ENCODE peak calls at places on chromosomes 7 and 10, in eight cellular contexts. One of them, this sample, is unnamed.

GRCh38 chr7:125253454-125254182 is 324.0 kb upstream of the POT1 start:
- DNase-seq in HT-29: no peak
- DNase-seq in AG08395: no peak
- DNase-seq in neural crest cell: no peak
- DNase-seq in cardiac fibroblast: no peak
- DNase-seq in A673: no peak
- DNase-seq in WTC11: no peak
- DNase-seq in NCI-H1436: no peak
- DNase-seq in this sample: no peak

GRCh38 chr10:61271127-61271780 is 181.9 kb downstream of the TMEM26 start:
- DNase-seq in HT-29: peak
- DNase-seq in AG08395: peak
- DNase-seq in neural crest cell: no peak
- DNase-seq in cardiac fibroblast: peak
- DNase-seq in A673: peak
- DNase-seq in WTC11: no peak
- DNase-seq in NCI-H1436: no peak
- DNase-seq in this sample: peak

GRCh38 chr10:26860026-26860541 is 674 bp downstream of the ABI1 start:
- DNase-seq in HT-29: peak
- DNase-seq in AG08395: peak
- DNase-seq in neural crest cell: peak
- DNase-seq in cardiac fibroblast: peak
- DNase-seq in A673: peak
- DNase-seq in WTC11: peak
- DNase-seq in NCI-H1436: no peak
- DNase-seq in this sample: peak

GRCh38 chr7:14432936-14433335 is 443.5 kb upstream of the ETV1 start:
- DNase-seq in HT-29: no peak
- DNase-seq in AG08395: no peak
- DNase-seq in neural crest cell: no peak
- DNase-seq in cardiac fibroblast: no peak
- DNase-seq in A673: no peak
- DNase-seq in WTC11: no peak
- DNase-seq in NCI-H1436: no peak
- DNase-seq in this sample: no peak

GRCh38 chr10:62000037-62000603 is 98.6 kb downstream of the ARID5B start:
- DNase-seq in HT-29: no peak
- DNase-seq in AG08395: no peak
- DNase-seq in neural crest cell: no peak
- DNase-seq in cardiac fibroblast: no peak
- DNase-seq in A673: no peak
- DNase-seq in WTC11: no peak
- DNase-seq in NCI-H1436: no peak
- DNase-seq in this sample: no peak

GRCh38 chr10:14584643-14585042 is 190.1 kb downstream of the FAM107B start:
- DNase-seq in HT-29: no peak
- DNase-seq in AG08395: no peak
- DNase-seq in neural crest cell: no peak
- DNase-seq in cardiac fibroblast: no peak
- DNase-seq in A673: no peak
- DNase-seq in WTC11: no peak
- DNase-seq in NCI-H1436: no peak
- DNase-seq in this sample: no peak

GRCh38 chr7:4574851-4575250 is 107.2 kb upstream of the FOXK1 start:
- DNase-seq in HT-29: no peak
- DNase-seq in AG08395: no peak
- DNase-seq in neural crest cell: no peak
- DNase-seq in cardiac fibroblast: no peak
- DNase-seq in A673: no peak
- DNase-seq in WTC11: no peak
- DNase-seq in NCI-H1436: no peak
- DNase-seq in this sample: no peak

GRCh38 chr7:830069-830468 is 2.2 kb upstream of the SUN1 start:
- DNase-seq in HT-29: no peak
- DNase-seq in AG08395: no peak
- DNase-seq in neural crest cell: no peak
- DNase-seq in cardiac fibroblast: no peak
- DNase-seq in A673: no peak
- DNase-seq in WTC11: no peak
- DNase-seq in NCI-H1436: no peak
- DNase-seq in this sample: no peak

GRCh38 chr7:56083150-56083785 is 9.5 kb downstream of the PHKG1 start:
- DNase-seq in HT-29: no peak
- DNase-seq in AG08395: no peak
- DNase-seq in neural crest cell: no peak
- DNase-seq in cardiac fibroblast: no peak
- DNase-seq in A673: no peak
- DNase-seq in WTC11: no peak
- DNase-seq in NCI-H1436: peak
- DNase-seq in this sample: no peak

GRCh38 chr7:12801107-12801506 is 113.7 kb downstream of the ARL4A start:
- DNase-seq in HT-29: peak
- DNase-seq in AG08395: no peak
- DNase-seq in neural crest cell: no peak
- DNase-seq in cardiac fibroblast: no peak
- DNase-seq in A673: no peak
- DNase-seq in WTC11: no peak
- DNase-seq in NCI-H1436: no peak
- DNase-seq in this sample: no peak

GRCh38 chr7:7178081-7178480 is 4.3 kb upstream of the C1GALT1 start:
- DNase-seq in HT-29: peak
- DNase-seq in AG08395: no peak
- DNase-seq in neural crest cell: no peak
- DNase-seq in cardiac fibroblast: no peak
- DNase-seq in A673: no peak
- DNase-seq in WTC11: no peak
- DNase-seq in NCI-H1436: no peak
- DNase-seq in this sample: no peak

This sample was measured in H4.